ENCODE peak calls at places on chromosome 20, in five cellular contexts. Z is fibroblast of gingiva; O is CD4-positive, alpha-beta T cell; L is globus pallidus; Q is astrocyte. C is an unnamed sample.

GRCh38 chr20:63101781-63102719 is 95.3 kb upstream of the BHLHE23 start:
- DNase-seq in O (peak), Z (peak), L (no peak), Q (peak), C (peak)

GRCh38 chr20:11080776-11081406 is 407.1 kb upstream of the JAG1 start:
- DNase-seq in Z (no peak), L (no peak), O (no peak), Q (no peak), C (no peak)

GRCh38 chr20:41047279-41047974 is 18.8 kb downstream of the TOP1 start:
- DNase-seq in L (no peak), Z (no peak), O (no peak), Q (no peak), C (no peak)

GRCh38 chr20:63864545-63864977 is 509 bp upstream of the TPD52L2 start:
- DNase-seq in L (no peak), Q (no peak), Z (no peak), O (no peak), C (no peak)

GRCh38 chr20:57996936-57997629 is 231.4 kb downstream of the ANKRD60 start:
- DNase-seq in Z (peak), O (no peak), Q (peak), L (no peak), C (no peak)

GRCh38 chr20:47795214-47795667 is 10.0 kb upstream of the SULF2 start:
- DNase-seq in Z (peak), Q (peak), O (no peak), L (no peak), C (no peak)

GRCh38 chr20:62617711-62618483 is 24.4 kb upstream of the SLCO4A1 start:
- DNase-seq in Z (no peak), L (no peak), O (peak), Q (no peak), C (no peak)

GRCh38 chr20:63491635-63492230 is 7.2 kb downstream of the EEF1A2 start:
- DNase-seq in Z (no peak), O (no peak), Q (no peak), L (no peak), C (no peak)

GRCh38 chr20:44720617-44720993 is 5.4 kb downstream of the CCN5 start:
- DNase-seq in O (no peak), L (peak), Z (peak), Q (peak), C (peak)

C was measured in Ammon's horn.